ENCODE peak calls at places on chromosomes 16 and 17, in five cellular contexts. One of them, this sample, is unnamed.

GRCh38 chr16:80346160-80346632 is 194.6 kb upstream of the DYNLRB2 start:
- DNase-seq in GM12878: peak; percentile 60
- DNase-seq in PC-9: no peak
- DNase-seq in neural progenitor cell: peak; percentile 70
- DNase-seq in fibroblast of lung: no peak
- DNase-seq in this sample: no peak

GRCh38 chr16:66250686-66251405 is 115.6 kb upstream of the CDH5 start:
- DNase-seq in GM12878: no peak
- DNase-seq in PC-9: peak; percentile 16
- DNase-seq in neural progenitor cell: no peak
- DNase-seq in fibroblast of lung: peak; percentile 82
- DNase-seq in this sample: no peak

GRCh38 chr16:47727131-47727530 is 266.0 kb downstream of the PHKB start:
- DNase-seq in GM12878: no peak
- DNase-seq in PC-9: no peak
- DNase-seq in neural progenitor cell: no peak
- DNase-seq in fibroblast of lung: no peak
- DNase-seq in this sample: no peak

GRCh38 chr17:7513850-7514419 is 29.8 kb downstream of the POLR2A start:
- DNase-seq in GM12878: no peak
- DNase-seq in PC-9: no peak
- DNase-seq in neural progenitor cell: no peak
- DNase-seq in fibroblast of lung: no peak
- DNase-seq in this sample: no peak

GRCh38 chr17:8057691-8058114 is 18.8 kb downstream of the ALOX15B start:
- DNase-seq in GM12878: peak; percentile 45
- DNase-seq in PC-9: peak; percentile 61
- DNase-seq in neural progenitor cell: peak; percentile 89
- DNase-seq in fibroblast of lung: peak; percentile 84
- DNase-seq in this sample: peak; percentile 92

GRCh38 chr17:20996724-20997615 is 45.8 kb downstream of the USP22 start:
- DNase-seq in GM12878: no peak
- DNase-seq in PC-9: no peak
- DNase-seq in neural progenitor cell: no peak
- DNase-seq in fibroblast of lung: no peak
- DNase-seq in this sample: no peak

GRCh38 chr17:3475812-3476686 is at the start of gene ASPA:
- DNase-seq in GM12878: no peak
- DNase-seq in PC-9: no peak
- DNase-seq in neural progenitor cell: no peak
- DNase-seq in fibroblast of lung: peak; percentile 68
- DNase-seq in this sample: no peak

GRCh38 chr16:85573696-85574641 is 39.2 kb upstream of the GSE1 start:
- DNase-seq in GM12878: no peak
- DNase-seq in PC-9: no peak
- DNase-seq in neural progenitor cell: no peak
- DNase-seq in fibroblast of lung: peak; percentile 70
- DNase-seq in this sample: peak; percentile 60

GRCh38 chr17:46191332-46192210 is 1.7 kb downstream of the KANSL1 start:
- DNase-seq in GM12878: no peak
- DNase-seq in PC-9: no peak
- DNase-seq in neural progenitor cell: peak; percentile 74
- DNase-seq in fibroblast of lung: peak; percentile 42
- DNase-seq in this sample: peak; percentile 59

GRCh38 chr17:28916302-28916934 is 13.5 kb upstream of the DHRS13 start:
- DNase-seq in GM12878: no peak
- DNase-seq in PC-9: no peak
- DNase-seq in neural progenitor cell: peak; percentile 58
- DNase-seq in fibroblast of lung: peak; percentile 61
- DNase-seq in this sample: peak; percentile 60

GRCh38 chr17:48179071-48179945 is 71.7 kb downstream of the SNX11 start:
- DNase-seq in GM12878: no peak
- DNase-seq in PC-9: no peak
- DNase-seq in neural progenitor cell: no peak
- DNase-seq in fibroblast of lung: no peak
- DNase-seq in this sample: peak; percentile 81

GRCh38 chr17:19019041-19019941 is 14.7 kb upstream of the FAM83G start:
- DNase-seq in GM12878: no peak
- DNase-seq in PC-9: no peak
- DNase-seq in neural progenitor cell: no peak
- DNase-seq in fibroblast of lung: no peak
- DNase-seq in this sample: peak; percentile 22

GRCh38 chr17:4074831-4075495 is 67.9 kb downstream of the ZZEF1 start:
- DNase-seq in GM12878: peak; percentile 25
- DNase-seq in PC-9: peak; percentile 50
- DNase-seq in neural progenitor cell: peak; percentile 44
- DNase-seq in fibroblast of lung: peak; percentile 55
- DNase-seq in this sample: peak; percentile 53

GRCh38 chr16:75267631-75268264 is 16.3 kb upstream of the BCAR1 start:
- DNase-seq in GM12878: no peak
- DNase-seq in PC-9: peak; percentile 84
- DNase-seq in neural progenitor cell: no peak
- DNase-seq in fibroblast of lung: peak; percentile 56
- DNase-seq in this sample: peak; percentile 57

GRCh38 chr16:70648606-70649005 is 2.2 kb downstream of the IL34 start:
- DNase-seq in GM12878: no peak
- DNase-seq in PC-9: no peak
- DNase-seq in neural progenitor cell: no peak
- DNase-seq in fibroblast of lung: no peak
- DNase-seq in this sample: no peak

GRCh38 chr16:86669937-86670772 is 91.8 kb downstream of the FOXL1 start:
- DNase-seq in GM12878: no peak
- DNase-seq in PC-9: no peak
- DNase-seq in neural progenitor cell: peak; percentile 54
- DNase-seq in fibroblast of lung: peak; percentile 79
- DNase-seq in this sample: no peak

GRCh38 chr16:20774703-20775362 is 11.0 kb downstream of the ACSM3 start:
- DNase-seq in GM12878: peak; percentile 9
- DNase-seq in PC-9: no peak
- DNase-seq in neural progenitor cell: peak; percentile 76
- DNase-seq in fibroblast of lung: peak; percentile 49
- DNase-seq in this sample: peak; percentile 71

GRCh38 chr16:72800524-72800923 is 247.4 kb downstream of the ZFHX3 start:
- DNase-seq in GM12878: no peak
- DNase-seq in PC-9: no peak
- DNase-seq in neural progenitor cell: no peak
- DNase-seq in fibroblast of lung: no peak
- DNase-seq in this sample: no peak
- TF ChIP-seq EZH2 in GM12878: no peak
- TF ChIP-seq EZH2 in PC-9: no peak
- TF ChIP-seq EZH2 in neural progenitor cell: no peak
- TF ChIP-seq EZH2 in fibroblast of lung: no peak
- TF ChIP-seq EZH2 in this sample: no peak

GRCh38 chr16:4895366-4895765 is 41.6 kb downstream of the PPL start:
- DNase-seq in GM12878: no peak
- DNase-seq in PC-9: no peak
- DNase-seq in neural progenitor cell: no peak
- DNase-seq in fibroblast of lung: no peak
- DNase-seq in this sample: no peak
- H3K36me3 ChIP-seq in GM12878: no peaks in the 10 kb centered on the region
- H3K36me3 ChIP-seq in PC-9: peaks cover 6% of the 10 kb centered on the region
- H3K36me3 ChIP-seq in neural progenitor cell: no peaks in the 10 kb centered on the region
- H3K36me3 ChIP-seq in fibroblast of lung: peaks cover 2% of the 10 kb centered on the region
- H3K36me3 ChIP-seq in this sample: no peaks in the 10 kb centered on the region

GRCh38 chr17:40224707-40225092 is 5.6 kb downstream of the WIPF2 start:
- DNase-seq in GM12878: no peak
- DNase-seq in PC-9: no peak
- DNase-seq in neural progenitor cell: no peak
- DNase-seq in fibroblast of lung: peak; percentile 59
- DNase-seq in this sample: no peak

GRCh38 chr17:40225151-40225550 is 6.0 kb downstream of the WIPF2 start:
- DNase-seq in GM12878: no peak
- DNase-seq in PC-9: no peak
- DNase-seq in neural progenitor cell: no peak
- DNase-seq in fibroblast of lung: no peak
- DNase-seq in this sample: no peak

GRCh38 chr17:40218740-40219072 is 398 bp upstream of the WIPF2 start:
- DNase-seq in GM12878: peak; percentile 40
- DNase-seq in PC-9: peak; percentile 45
- DNase-seq in neural progenitor cell: peak; percentile 94
- DNase-seq in fibroblast of lung: peak; percentile 82
- DNase-seq in this sample: peak; percentile 36

GRCh38 chr17:40218006-40218739 is 931 bp upstream of the WIPF2 start:
- DNase-seq in GM12878: no peak
- DNase-seq in PC-9: no peak
- DNase-seq in neural progenitor cell: no peak
- DNase-seq in fibroblast of lung: no peak
- DNase-seq in this sample: no peak

DNA sequence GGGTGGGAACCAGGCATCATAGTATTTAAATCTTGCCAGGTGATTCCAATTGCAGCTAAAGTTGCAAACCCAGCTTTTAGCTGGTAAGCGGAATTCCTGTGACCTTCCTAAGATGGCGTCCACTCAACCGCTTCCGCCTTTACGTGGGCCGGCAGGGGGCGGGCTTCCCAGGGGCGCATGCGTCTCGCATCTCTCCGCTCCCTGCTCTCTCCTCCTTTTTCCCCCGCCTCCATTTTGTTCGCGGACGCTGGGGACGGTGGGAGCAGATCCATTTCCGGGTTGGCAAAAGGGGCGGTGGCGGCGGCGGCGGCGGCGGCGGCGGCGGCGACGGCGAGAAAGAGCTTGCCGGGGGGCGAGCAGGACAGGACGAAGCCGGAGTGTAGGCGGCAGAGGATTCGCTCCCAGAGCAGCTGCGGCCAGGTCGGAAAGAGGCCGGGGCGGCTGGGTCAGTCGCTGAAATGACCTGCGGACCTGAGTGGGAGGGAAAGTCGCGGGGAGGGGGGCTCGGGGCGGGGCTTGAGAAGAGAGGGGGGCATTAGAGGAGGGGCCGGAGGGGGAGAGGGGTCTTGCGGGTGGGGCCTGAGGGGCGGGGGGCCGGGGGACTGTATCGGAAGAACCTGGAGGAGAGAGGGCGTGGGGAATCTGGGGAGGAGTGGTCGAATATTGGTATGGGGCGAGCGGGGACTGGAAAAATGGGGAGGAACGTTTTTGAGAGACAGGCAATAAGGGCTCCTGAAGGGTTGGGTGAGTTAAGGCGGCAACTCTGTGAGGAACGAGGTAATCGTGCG is at the start of gene WIPF2:
- DNase-seq in GM12878: peak; percentile 87
- DNase-seq in PC-9: peak; percentile 87
- DNase-seq in neural progenitor cell: peak; percentile 98
- DNase-seq in fibroblast of lung: peak; percentile 95
- DNase-seq in this sample: peak; percentile 96
- TF ChIP-seq EZH2 in GM12878: no peak
- TF ChIP-seq EZH2 in PC-9: no peak
- TF ChIP-seq EZH2 in neural progenitor cell: no peak
- TF ChIP-seq EZH2 in fibroblast of lung: no peak
- TF ChIP-seq EZH2 in this sample: no peak

DNA sequence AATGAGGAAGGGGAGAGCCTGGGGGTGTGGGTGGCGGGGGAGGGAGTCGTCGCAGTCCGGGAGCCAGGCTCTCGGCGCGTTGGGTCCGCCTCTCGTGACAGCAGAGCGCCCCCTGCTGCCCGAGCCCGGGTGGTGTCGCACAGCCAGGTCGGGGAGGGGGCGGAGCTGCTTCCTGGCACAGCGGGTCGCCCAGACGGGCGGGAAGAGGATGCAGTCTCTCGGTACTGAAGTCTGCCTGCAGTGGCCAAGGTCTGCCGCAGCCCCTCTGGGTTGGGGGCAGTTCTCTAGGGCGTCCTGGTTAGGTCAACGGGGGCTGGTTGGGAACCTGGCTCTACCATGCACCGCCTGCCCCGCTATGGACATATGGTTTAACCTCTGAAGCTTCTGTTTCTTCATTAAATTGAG is 38.2 kb upstream of the CCDC182 start:
- DNase-seq in GM12878: no peak
- DNase-seq in PC-9: no peak
- DNase-seq in neural progenitor cell: peak; percentile 93
- DNase-seq in fibroblast of lung: peak; percentile 22
- DNase-seq in this sample: peak; percentile 92
- H3K36me3 ChIP-seq in GM12878: no peaks in the 10 kb centered on the region
- H3K36me3 ChIP-seq in PC-9: no peaks in the 10 kb centered on the region
- H3K36me3 ChIP-seq in neural progenitor cell: no peaks in the 10 kb centered on the region
- H3K36me3 ChIP-seq in fibroblast of lung: no peaks in the 10 kb centered on the region
- H3K36me3 ChIP-seq in this sample: no peaks in the 10 kb centered on the region